ENCODE peak calls at places on chromosomes 5 and 9, in four cellular contexts. D is HepG2, C is K562, S is GM12878. J is an unnamed sample.

GRCh38 chr5:32475338-32476097 is 31.0 kb upstream of the ZFR start:
- DNase-seq in D (no peak), C (no peak), S (no peak), J (no peak)

GRCh38 chr5:169521366-169521983 is 62.1 kb upstream of the SPDL1 start:
- DNase-seq in D (no peak), C (no peak), S (no peak), J (no peak)

GRCh38 chr5:140189977-140190867 is 15.2 kb downstream of the CYSTM1 start:
- DNase-seq in D (no peak), C (peak), S (no peak), J (no peak)

GRCh38 chr9:124834586-124834985 is 18.7 kb upstream of the WDR38 start:
- DNase-seq in D (no peak), C (no peak), S (no peak), J (no peak)

GRCh38 chr9:134634190-134634589 is 7.4 kb upstream of the COL5A1 start:
- DNase-seq in D (no peak), C (no peak), S (no peak), J (no peak)

GRCh38 chr9:13380903-13381302 is 101.4 kb upstream of the MPDZ start:
- DNase-seq in D (no peak), C (no peak), S (no peak), J (no peak)

GRCh38 chr9:114476891-114477469 is 28.3 kb downstream of the WHRN start:
- DNase-seq in D (no peak), C (no peak), S (no peak), J (no peak)

GRCh38 chr5:168162464-168162863 is 129.0 kb upstream of the WWC1 start:
- DNase-seq in D (no peak), C (no peak), S (no peak), J (no peak)

GRCh38 chr5:128532127-128532526 is 5.9 kb downstream of the FBN2 start:
- DNase-seq in D (no peak), C (no peak), S (no peak), J (no peak)

GRCh38 chr9:135329571-135330306 is 149.8 kb upstream of the PPP1R26 start:
- DNase-seq in D (no peak), C (no peak), S (no peak), J (no peak)

GRCh38 chr9:98732801-98733200 is 24.1 kb upstream of the GABBR2 start:
- DNase-seq in D (no peak), C (no peak), S (no peak), J (no peak)

GRCh38 chr9:6805532-6805931 is 47.8 kb downstream of the KDM4C start:
- DNase-seq in D (no peak), C (no peak), S (no peak), J (no peak)

GRCh38 chr5:141326088-141326854 is 4.0 kb upstream of the PCDHGA1 start:
- DNase-seq in D (peak), C (peak), S (no peak), J (peak)

GRCh38 chr9:22809371-22809770 is 362.7 kb downstream of the DMRTA1 start:
- DNase-seq in D (no peak), C (no peak), S (no peak), J (no peak)

GRCh38 chr9:12882430-12882829 is 107.6 kb downstream of the LURAP1L start:
- DNase-seq in D (no peak), C (no peak), S (no peak), J (no peak)

GRCh38 chr5:173923236-173924104 is 35.3 kb downstream of the CPEB4 start:
- DNase-seq in D (no peak), C (no peak), S (no peak), J (no peak)

GRCh38 chr5:31273631-31274378 is 80.3 kb downstream of the CDH6 start:
- DNase-seq in D (no peak), C (no peak), S (peak), J (no peak)

GRCh38 chr9:38423273-38423938 is 848 bp downstream of the IGFBPL1 start:
- DNase-seq in D (no peak), C (no peak), S (no peak), J (no peak)

GRCh38 chr5:79974896-79975295 is 16.2 kb downstream of the MTX3 start:
- DNase-seq in D (no peak), C (no peak), S (no peak), J (no peak)

GRCh38 chr9:13628526-13628925 is 349.0 kb upstream of the MPDZ start:
- DNase-seq in D (no peak), C (no peak), S (no peak), J (no peak)

GRCh38 chr9:36041491-36041890 is 4.8 kb downstream of the RECK start:
- DNase-seq in D (no peak), C (no peak), S (no peak), J (no peak)

GRCh38 chr9:124665391-124666058 is 105.6 kb downstream of the NR6A1 start:
- DNase-seq in D (peak), C (no peak), S (no peak), J (no peak)

GRCh38 chr9:68651280-68651893 is 53.7 kb upstream of the PIP5K1B start:
- DNase-seq in D (no peak), C (no peak), S (no peak), J (no peak)

GRCh38 chr9:89807101-89807395 is 202.2 kb downstream of the GADD45G start:
- DNase-seq in D (no peak), C (no peak), S (no peak), J (no peak)

GRCh38 chr5:79508354-79508753 is 5.6 kb downstream of the HOMER1 start:
- DNase-seq in D (peak), C (no peak), S (no peak), J (no peak)

GRCh38 chr5:78496373-78496772 is 136.0 kb downstream of the SCAMP1 start:
- DNase-seq in D (peak), C (no peak), S (no peak), J (no peak)

GRCh38 chr5:52661903-52662302 is 125.8 kb upstream of the ITGA1 start:
- DNase-seq in D (no peak), C (no peak), S (no peak), J (no peak)

GRCh38 chr5:52655163-52655562 is 132.6 kb upstream of the ITGA1 start:
- DNase-seq in D (no peak), C (no peak), S (no peak), J (no peak)

GRCh38 chr5:52658266-52658665 is 129.4 kb upstream of the ITGA1 start:
- DNase-seq in D (no peak), C (no peak), S (no peak), J (no peak)

GRCh38 chr5:52660621-52661020 is 127.1 kb upstream of the ITGA1 start:
- DNase-seq in D (no peak), C (no peak), S (no peak), J (no peak)

GRCh38 chr5:52657231-52657645 is 130.5 kb upstream of the ITGA1 start:
- DNase-seq in D (peak), C (peak), S (no peak), J (peak)
- TF ChIP-seq BHLHE40 in D (no peak), C (no peak), S (no peak), J (no peak)

DNA sequence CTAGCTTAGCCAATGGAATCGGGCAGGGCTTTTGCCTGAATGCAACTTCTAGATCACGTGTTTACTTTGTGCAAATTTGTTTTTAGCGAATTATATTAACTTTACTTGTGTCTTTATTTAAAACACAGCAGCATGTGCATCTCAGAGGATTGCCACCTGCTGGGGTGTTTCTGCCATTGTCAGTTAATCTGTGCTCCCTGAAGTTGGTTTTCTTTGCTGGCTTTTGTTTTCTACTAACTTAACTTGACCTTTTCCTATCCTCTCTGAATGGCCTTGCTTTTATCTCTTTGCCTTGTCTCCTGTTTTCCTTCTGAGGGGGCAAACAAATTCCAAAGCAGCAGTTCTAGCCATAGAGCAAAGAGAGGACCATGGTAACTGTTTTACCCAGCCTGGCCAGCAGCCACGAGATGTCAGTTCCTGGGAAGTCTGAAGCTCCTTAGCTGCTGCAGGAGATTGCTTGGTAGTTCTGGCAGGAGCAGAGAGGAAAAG is 67.6 kb downstream of the ARHGEF28 start:
- DNase-seq in D (peak), C (no peak), S (no peak), J (peak)
- TF ChIP-seq FOXM1 in D (no peak), C (no peak), S (no peak), J (no peak)

GRCh38 chr5:117414926-117415325 is 840.3 kb upstream of the SEMA6A start:
- DNase-seq in D (no peak), C (no peak), S (no peak), J (no peak)
- TF ChIP-seq BHLHE40 in D (no peak), C (no peak), S (no peak), J (no peak)

GRCh38 chr5:73448072-73448432 is 525 bp downstream of the FOXD1 start:
- DNase-seq in D (no peak), C (peak), S (no peak), J (no peak)

GRCh38 chr5:73446631-73447233 is 1.8 kb downstream of the FOXD1 start:
- DNase-seq in D (no peak), C (no peak), S (no peak), J (no peak)

GRCh38 chr5:73447234-73448071 is 1.1 kb downstream of the FOXD1 start:
- DNase-seq in D (no peak), C (peak), S (no peak), J (peak)

GRCh38 chr5:73450041-73450598 is 1.5 kb upstream of the FOXD1 start:
- DNase-seq in D (no peak), C (no peak), S (no peak), J (no peak)

GRCh38 chr5:73448451-73449136 is at the start of gene FOXD1:
- DNase-seq in D (peak), C (peak), S (no peak), J (peak)
- TF ChIP-seq FOXM1 in D (no peak), C (no peak), S (no peak), J (no peak)